ENCODE peak calls at places on chromosomes 7 and 10, in four cellular contexts. X is cardiac muscle cell, S is endothelial cell of umbilical vein, N is fibroblast of lung. J is an unnamed sample.

GRCh38 chr10:77527839-77528238 is 109.8 kb downstream of the KCNMA1 start:
- DNase-seq in S (no peak), N (no peak), X (no peak), J (no peak)

GRCh38 chr10:69716711-69717560 is 84.8 kb upstream of the COL13A1 start:
- DNase-seq in N (peak; percentile 49), S (no peak), X (peak; percentile 89), J (no peak)

GRCh38 chr7:47285860-47286491 is 295.9 kb downstream of the TNS3 start:
- DNase-seq in N (no peak), X (no peak), S (no peak), J (no peak)

GRCh38 chr7:108327353-108327752 is 128.9 kb downstream of the NRCAM start:
- DNase-seq in X (no peak), N (no peak), S (no peak), J (no peak)

GRCh38 chr7:131502810-131503545 is 53.5 kb downstream of the PODXL start:
- DNase-seq in X (peak; percentile 58), N (peak; percentile 67), S (no peak), J (no peak)

GRCh38 chr7:106600569-106601373 is 60.2 kb downstream of the CCDC71L start:
- DNase-seq in X (no peak), S (no peak), N (no peak), J (no peak)

GRCh38 chr10:113093188-113094113 is 143.4 kb downstream of the TCF7L2 start:
- DNase-seq in N (no peak), X (no peak), S (peak; percentile 77), J (no peak)

GRCh38 chr7:100477871-100478248 is 1.2 kb downstream of the TSC22D4 start:
- DNase-seq in S (no peak), X (no peak), N (no peak), J (no peak)

GRCh38 chr7:1060315-1061080 is 16.2 kb downstream of the GPR146 start:
- DNase-seq in X (peak; percentile 47), N (no peak), S (peak; percentile 63), J (no peak)

GRCh38 chr7:148535227-148535626 is 55.3 kb upstream of the C7orf33 start:
- DNase-seq in X (peak; percentile 29), S (no peak), N (no peak), J (no peak)

GRCh38 chr7:129502708-129503685 is 666 bp downstream of the SMKR1 start:
- DNase-seq in X (peak; percentile 36), S (peak; percentile 14), N (no peak), J (no peak)

GRCh38 chr10:131933695-131934086 is 32.9 kb downstream of the PPP2R2D start:
- DNase-seq in X (no peak), S (no peak), N (no peak), J (no peak)

GRCh38 chr7:87341441-87341840 is 4.0 kb upstream of the CROT start:
- DNase-seq in X (peak; percentile 63), S (no peak), N (no peak), J (no peak)

GRCh38 chr7:43362652-43363428 is 220.1 kb upstream of the STK17A start:
- DNase-seq in X (peak; percentile 38), N (peak; percentile 79), S (peak; percentile 28), J (no peak)

GRCh38 chr7:136870799-136871487 is 2.5 kb downstream of the CHRM2 start:
- DNase-seq in X (peak; percentile 64), S (no peak), N (no peak), J (no peak)

GRCh38 chr7:45000096-45001032 is at the start of gene CCM2:
- DNase-seq in S (peak; percentile 49), X (peak; percentile 79), N (peak; percentile 72), J (no peak)

GRCh38 chr7:133290676-133291332 is 37.9 kb downstream of the EXOC4 start:
- DNase-seq in X (no peak), N (no peak), S (no peak), J (no peak)

GRCh38 chr7:20141666-20142065 is 75.5 kb downstream of the MACC1 start:
- DNase-seq in N (peak; percentile 51), X (no peak), S (no peak), J (no peak)

GRCh38 chr10:117188399-117188798 is 8.9 kb upstream of the KCNK18 start:
- DNase-seq in N (no peak), X (no peak), S (no peak), J (no peak)

GRCh38 chr10:89250814-89251416 is 660 bp downstream of the LIPA start:
- DNase-seq in S (no peak), N (no peak), X (no peak), J (no peak)

GRCh38 chr10:114393482-114393881 is 10.8 kb downstream of the AFAP1L2 start:
- DNase-seq in N (peak; percentile 65), X (no peak), S (peak; percentile 86), J (no peak)

GRCh38 chr10:33165911-33166310 is 168.6 kb downstream of the NRP1 start:
- DNase-seq in S (no peak), N (no peak), X (no peak), J (no peak)

GRCh38 chr10:36766921-36767320 is 358.5 kb upstream of the ANKRD30A start:
- DNase-seq in S (no peak), X (no peak), N (no peak), J (no peak)

GRCh38 chr7:93551931-93552330 is 22.6 kb downstream of the CALCR start:
- DNase-seq in X (no peak), N (no peak), S (no peak), J (no peak)

GRCh38 chr7:135791543-135792120 is 43.0 kb upstream of the FAM180A start:
- DNase-seq in S (no peak), N (no peak), X (no peak), J (no peak)

GRCh38 chr7:64630496-64630895 is 35.4 kb upstream of the ZNF107 start:
- DNase-seq in S (no peak), X (no peak), N (no peak), J (no peak)

GRCh38 chr10:131141207-131141606 is 170.3 kb downstream of the TCERG1L start:
- DNase-seq in S (no peak), N (no peak), X (no peak), J (no peak)

GRCh38 chr10:58268454-58268945 is 462 bp upstream of the CISD1 start:
- DNase-seq in S (no peak), N (no peak), X (no peak), J (no peak)

GRCh38 chr10:78408011-78408410 is 374.3 kb downstream of the RPS24 start:
- DNase-seq in X (no peak), N (no peak), S (no peak), J (no peak)

GRCh38 chr10:79171504-79171903 is 102.7 kb downstream of the ZMIZ1 start:
- DNase-seq in S (no peak), N (no peak), X (no peak), J (no peak)

GRCh38 chr10:118501171-118501570 is 94.3 kb downstream of the PRLHR start:
- DNase-seq in S (no peak), X (no peak), N (no peak), J (no peak)

GRCh38 chr10:131820626-131821025 is 80.2 kb upstream of the PPP2R2D start:
- DNase-seq in S (no peak), N (no peak), X (no peak), J (no peak)

GRCh38 chr7:19772323-19772722 is 1.1 kb downstream of the TMEM196 start:
- DNase-seq in N (no peak), S (no peak), X (peak; percentile 1), J (no peak)

GRCh38 chr7:143988986-143989745 is 11.0 kb upstream of the OR6B1 start:
- DNase-seq in X (no peak), S (no peak), N (peak; percentile 27), J (no peak)

GRCh38 chr7:13979671-13980438 is 9.6 kb downstream of the ETV1 start:
- DNase-seq in X (no peak), N (peak; percentile 88), S (peak; percentile 64), J (no peak)

GRCh38 chr7:4631021-4631663 is 51.0 kb upstream of the FOXK1 start:
- DNase-seq in X (no peak), N (no peak), S (no peak), J (no peak)

GRCh38 chr10:103812004-103812403 is 43.4 kb downstream of the SH3PXD2A start:
- DNase-seq in X (no peak), N (no peak), S (no peak), J (no peak)
- TF ChIP-seq CTCF in X (no peak), N (no peak), S (no peak), J (no peak)

DNA sequence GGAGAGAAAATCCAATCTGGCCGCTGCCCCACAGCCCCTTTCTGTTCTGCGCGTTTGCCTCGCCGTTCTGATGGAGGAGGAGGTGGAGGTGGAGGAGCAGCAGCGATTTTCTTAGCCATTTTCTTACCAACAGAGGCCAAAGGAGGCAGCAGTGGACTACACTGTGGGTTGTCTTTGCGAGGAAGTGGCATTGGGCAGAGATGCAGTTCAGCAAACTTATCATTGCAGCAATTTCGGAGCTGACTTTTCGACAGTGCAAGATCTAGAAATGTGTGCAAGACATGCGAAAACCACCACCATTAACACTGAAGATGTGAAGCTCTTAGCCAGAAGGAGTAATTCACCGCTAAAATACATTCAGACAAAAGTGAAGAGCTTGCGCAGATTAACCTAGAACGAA is 1.9 kb upstream of the ARL4A start:
- DNase-seq in S (peak; percentile 70), X (peak; percentile 29), N (peak; percentile 53), J (no peak)
- H3K4me3 ChIP-seq in S (peak overlapping the region; percentile 96), X (no peak overlapping the region), N (no peak overlapping the region), J (no peak overlapping the region)

DNA sequence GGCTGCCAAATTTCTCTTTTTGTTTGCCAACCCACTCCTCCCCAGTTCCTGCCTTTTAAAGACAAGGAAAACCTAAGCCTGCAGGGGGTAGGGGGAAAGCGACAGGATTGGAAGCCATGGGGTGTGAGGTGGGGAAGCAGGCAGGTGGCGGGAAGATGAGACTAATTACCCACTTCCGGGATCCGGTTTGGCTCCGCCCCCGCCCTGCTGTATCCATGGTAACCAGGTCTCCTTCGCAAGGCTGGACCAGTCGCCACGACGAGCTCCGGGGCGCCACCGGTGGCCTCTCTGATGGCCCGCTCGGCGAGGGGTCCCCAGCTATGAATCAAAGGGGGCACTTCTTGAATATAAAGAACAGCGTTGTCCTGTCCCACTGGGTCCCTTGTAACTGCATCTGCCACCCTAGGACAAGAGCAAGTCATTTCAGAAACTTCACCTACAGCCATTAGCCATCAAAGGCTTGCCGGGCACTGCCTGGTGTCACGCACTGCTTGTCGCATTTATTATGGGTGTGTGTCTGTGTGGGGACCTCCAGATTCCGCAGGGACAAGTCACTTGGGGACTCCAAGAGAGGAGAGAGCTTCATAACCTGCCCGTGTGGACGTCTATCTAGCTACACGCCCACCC is 55.4 kb upstream of the LMTK2 start:
- DNase-seq in X (peak; percentile 9), S (no peak), N (no peak), J (peak; percentile 4)
- TF ChIP-seq CTCF in X (no peak), S (no peak), N (no peak), J (no peak)

DNA sequence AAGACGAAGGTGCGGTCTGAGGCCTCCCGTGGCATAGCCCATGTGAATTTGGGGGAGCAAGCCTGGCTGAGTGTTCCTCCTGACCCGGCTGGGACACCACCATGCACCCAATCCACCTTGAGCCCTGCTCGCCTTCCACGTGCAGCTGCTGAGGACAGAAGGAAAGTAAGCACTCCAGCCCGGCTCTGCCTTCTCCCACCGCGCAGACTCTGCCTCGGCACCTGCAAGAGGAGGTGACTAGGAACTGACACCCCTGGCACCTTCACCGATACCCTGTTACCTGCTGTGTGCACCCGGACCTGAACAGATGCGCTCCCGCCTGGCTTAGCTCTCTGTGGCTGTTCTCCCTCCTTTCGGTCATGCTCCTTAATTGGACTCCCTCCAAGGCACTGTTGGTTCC is 57.0 kb upstream of the OPN4 start:
- DNase-seq in N (no peak), S (no peak), X (no peak), J (no peak)
- H3K4me3 ChIP-seq in N (no peak overlapping the region), S (no peak overlapping the region), X (no peak overlapping the region), J (no peak overlapping the region)

GRCh38 chr7:116802784-116803183 is 59.6 kb upstream of the CAPZA2 start:
- DNase-seq in X (peak; percentile 42), S (peak; percentile 75), N (peak; percentile 84), J (peak; percentile 7)
- TF ChIP-seq CTCF in X (peak; percentile 44), S (peak; percentile 40), N (peak; percentile 53), J (peak; percentile 52)

GRCh38 chr7:2845193-2845592 is 1.1 kb upstream of the GNA12 start:
- DNase-seq in S (no peak), N (no peak), X (no peak), J (no peak)
- H3K4me3 ChIP-seq in S (no peak overlapping the region), N (no peak overlapping the region), X (no peak overlapping the region), J (no peak overlapping the region)